ENCODE peak calls at places on chromosomes 2 and 18, in seven cellular contexts. One of them, this sample, is unnamed. For H3K36me3 and H3K27me3, the result is how much of the 10 kb centered on the place peaks cover.

GRCh38 chr2:74261204-74261864 is 62.9 kb downstream of the MTHFD2 start:
- DNase-seq in cardiac muscle cell: peak
- DNase-seq in psoas muscle: no peak
- DNase-seq in heart right ventricle: peak
- DNase-seq in pancreas: peak
- DNase-seq in NT2/D1: peak
- DNase-seq in GM23248: peak
- DNase-seq in this sample: peak

GRCh38 chr18:42412281-42412680 is 457.2 kb downstream of the PIK3C3 start:
- DNase-seq in pancreas: no peak
- DNase-seq in cardiac muscle cell: no peak
- DNase-seq in NT2/D1: no peak
- DNase-seq in GM23248: no peak
- DNase-seq in psoas muscle: no peak
- DNase-seq in heart right ventricle: no peak
- DNase-seq in this sample: no peak

GRCh38 chr18:22628795-22629194 is 211.1 kb upstream of the CTAGE1 start:
- DNase-seq in GM23248: no peak
- DNase-seq in psoas muscle: no peak
- DNase-seq in heart right ventricle: no peak
- DNase-seq in NT2/D1: no peak
- DNase-seq in pancreas: no peak
- DNase-seq in cardiac muscle cell: no peak
- DNase-seq in this sample: no peak

GRCh38 chr2:1550658-1551316 is 137.5 kb downstream of the TPO start:
- DNase-seq in NT2/D1: peak
- DNase-seq in psoas muscle: peak
- DNase-seq in pancreas: peak
- DNase-seq in GM23248: peak
- DNase-seq in heart right ventricle: peak
- DNase-seq in cardiac muscle cell: peak
- DNase-seq in this sample: peak

GRCh38 chr2:105076121-105076520 is 38.3 kb downstream of the MRPS9 start:
- DNase-seq in heart right ventricle: no peak
- DNase-seq in pancreas: no peak
- DNase-seq in cardiac muscle cell: no peak
- DNase-seq in GM23248: no peak
- DNase-seq in psoas muscle: no peak
- DNase-seq in NT2/D1: no peak
- DNase-seq in this sample: no peak

GRCh38 chr2:56671973-56672569 is 488.3 kb downstream of the CCDC85A start:
- DNase-seq in GM23248: peak
- DNase-seq in psoas muscle: peak
- DNase-seq in NT2/D1: no peak
- DNase-seq in pancreas: no peak
- DNase-seq in heart right ventricle: no peak
- DNase-seq in cardiac muscle cell: no peak
- DNase-seq in this sample: no peak

GRCh38 chr18:26482567-26482966 is 65.8 kb downstream of the KCTD1 start:
- DNase-seq in pancreas: no peak
- DNase-seq in heart right ventricle: no peak
- DNase-seq in cardiac muscle cell: no peak
- DNase-seq in GM23248: no peak
- DNase-seq in psoas muscle: no peak
- DNase-seq in NT2/D1: peak
- DNase-seq in this sample: peak

GRCh38 chr2:9138507-9139085 is 68.0 kb upstream of the ASAP2 start:
- DNase-seq in psoas muscle: no peak
- DNase-seq in pancreas: no peak
- DNase-seq in NT2/D1: no peak
- DNase-seq in cardiac muscle cell: peak
- DNase-seq in heart right ventricle: no peak
- DNase-seq in GM23248: no peak
- DNase-seq in this sample: peak

GRCh38 chr2:128628206-128628605 is 309.5 kb upstream of the HS6ST1 start:
- DNase-seq in psoas muscle: no peak
- DNase-seq in cardiac muscle cell: no peak
- DNase-seq in GM23248: no peak
- DNase-seq in NT2/D1: no peak
- DNase-seq in heart right ventricle: no peak
- DNase-seq in pancreas: no peak
- DNase-seq in this sample: no peak

GRCh38 chr2:3759331-3759730 is 56.0 kb downstream of the DCDC2C start:
- DNase-seq in psoas muscle: no peak
- DNase-seq in heart right ventricle: no peak
- DNase-seq in cardiac muscle cell: no peak
- DNase-seq in GM23248: peak
- DNase-seq in pancreas: no peak
- DNase-seq in NT2/D1: no peak
- DNase-seq in this sample: no peak

GRCh38 chr2:147662221-147662620 is 182.6 kb upstream of the ACVR2A start:
- DNase-seq in pancreas: no peak
- DNase-seq in cardiac muscle cell: no peak
- DNase-seq in heart right ventricle: no peak
- DNase-seq in NT2/D1: no peak
- DNase-seq in psoas muscle: no peak
- DNase-seq in GM23248: no peak
- DNase-seq in this sample: no peak

GRCh38 chr2:46161329-46161728 is 135.9 kb upstream of the EPAS1 start:
- DNase-seq in pancreas: no peak
- DNase-seq in NT2/D1: no peak
- DNase-seq in cardiac muscle cell: no peak
- DNase-seq in heart right ventricle: no peak
- DNase-seq in GM23248: no peak
- DNase-seq in psoas muscle: no peak
- DNase-seq in this sample: no peak

GRCh38 chr2:62597323-62597722 is 91.3 kb upstream of the TMEM17 start:
- DNase-seq in pancreas: no peak
- DNase-seq in cardiac muscle cell: no peak
- DNase-seq in GM23248: peak
- DNase-seq in heart right ventricle: no peak
- DNase-seq in psoas muscle: no peak
- DNase-seq in NT2/D1: no peak
- DNase-seq in this sample: no peak

GRCh38 chr2:239337877-239338484 is 62.8 kb downstream of the HDAC4 start:
- DNase-seq in GM23248: no peak
- DNase-seq in heart right ventricle: no peak
- DNase-seq in cardiac muscle cell: no peak
- DNase-seq in pancreas: peak
- DNase-seq in NT2/D1: no peak
- DNase-seq in psoas muscle: no peak
- DNase-seq in this sample: peak

GRCh38 chr2:37676274-37676673 is 4.8 kb upstream of the CDC42EP3 start:
- DNase-seq in psoas muscle: no peak
- DNase-seq in heart right ventricle: no peak
- DNase-seq in cardiac muscle cell: no peak
- DNase-seq in NT2/D1: no peak
- DNase-seq in pancreas: no peak
- DNase-seq in GM23248: peak
- DNase-seq in this sample: peak

GRCh38 chr2:74556831-74557370 is 2.4 kb downstream of the DOK1 start:
- DNase-seq in pancreas: no peak
- DNase-seq in NT2/D1: no peak
- DNase-seq in psoas muscle: no peak
- DNase-seq in heart right ventricle: no peak
- DNase-seq in GM23248: no peak
- DNase-seq in cardiac muscle cell: no peak
- DNase-seq in this sample: no peak

GRCh38 chr2:48946444-48947048 is 191.0 kb upstream of the LHCGR start:
- DNase-seq in psoas muscle: no peak
- DNase-seq in GM23248: peak
- DNase-seq in cardiac muscle cell: peak
- DNase-seq in NT2/D1: peak
- DNase-seq in heart right ventricle: no peak
- DNase-seq in pancreas: peak
- DNase-seq in this sample: peak

GRCh38 chr2:15677141-15677911 is 85.7 kb downstream of the DDX1 start:
- DNase-seq in heart right ventricle: no peak
- DNase-seq in pancreas: no peak
- DNase-seq in NT2/D1: no peak
- DNase-seq in psoas muscle: no peak
- DNase-seq in GM23248: no peak
- DNase-seq in cardiac muscle cell: peak
- DNase-seq in this sample: peak

GRCh38 chr2:197573608-197574007 is 57.7 kb downstream of the MOB4 start:
- DNase-seq in cardiac muscle cell: no peak
- DNase-seq in pancreas: no peak
- DNase-seq in psoas muscle: no peak
- DNase-seq in NT2/D1: no peak
- DNase-seq in heart right ventricle: no peak
- DNase-seq in GM23248: no peak
- DNase-seq in this sample: no peak

GRCh38 chr2:60260646-60261296 is 292.7 kb downstream of the BCL11A start:
- DNase-seq in pancreas: no peak
- DNase-seq in heart right ventricle: peak
- DNase-seq in GM23248: peak
- DNase-seq in NT2/D1: no peak
- DNase-seq in cardiac muscle cell: no peak
- DNase-seq in psoas muscle: no peak
- DNase-seq in this sample: no peak

GRCh38 chr2:102620367-102620766 is 1.0 kb downstream of the SLC9A2 start:
- DNase-seq in psoas muscle: no peak
- DNase-seq in NT2/D1: no peak
- DNase-seq in pancreas: no peak
- DNase-seq in cardiac muscle cell: no peak
- DNase-seq in GM23248: no peak
- DNase-seq in heart right ventricle: no peak
- DNase-seq in this sample: peak

GRCh38 chr18:9898792-9899549 is 13.2 kb downstream of the TXNDC2 start:
- DNase-seq in NT2/D1: no peak
- DNase-seq in GM23248: peak
- DNase-seq in cardiac muscle cell: no peak
- DNase-seq in psoas muscle: no peak
- DNase-seq in heart right ventricle: no peak
- DNase-seq in pancreas: no peak
- DNase-seq in this sample: no peak

GRCh38 chr2:154143105-154143504 is 271.4 kb downstream of the GALNT13 start:
- DNase-seq in heart right ventricle: no peak
- DNase-seq in GM23248: peak
- DNase-seq in pancreas: no peak
- DNase-seq in cardiac muscle cell: no peak
- DNase-seq in NT2/D1: no peak
- DNase-seq in psoas muscle: no peak
- DNase-seq in this sample: no peak

GRCh38 chr2:153152036-153152435 is 326.5 kb downstream of the RPRM start:
- DNase-seq in heart right ventricle: no peak
- DNase-seq in NT2/D1: no peak
- DNase-seq in pancreas: no peak
- DNase-seq in psoas muscle: no peak
- DNase-seq in GM23248: no peak
- DNase-seq in cardiac muscle cell: no peak
- DNase-seq in this sample: no peak

GRCh38 chr2:15747698-15748471 is 156.2 kb downstream of the DDX1 start:
- DNase-seq in GM23248: no peak
- DNase-seq in cardiac muscle cell: peak
- DNase-seq in pancreas: no peak
- DNase-seq in heart right ventricle: no peak
- DNase-seq in psoas muscle: no peak
- DNase-seq in NT2/D1: peak
- DNase-seq in this sample: peak

GRCh38 chr18:29840101-29840500 is 1202.4 kb downstream of the DSC3 start:
- DNase-seq in pancreas: no peak
- DNase-seq in cardiac muscle cell: no peak
- DNase-seq in NT2/D1: no peak
- DNase-seq in GM23248: peak
- DNase-seq in heart right ventricle: no peak
- DNase-seq in psoas muscle: no peak
- DNase-seq in this sample: no peak

GRCh38 chr2:154457291-154457690 is 241.2 kb upstream of the KCNJ3 start:
- DNase-seq in NT2/D1: no peak
- DNase-seq in heart right ventricle: no peak
- DNase-seq in GM23248: no peak
- DNase-seq in psoas muscle: no peak
- DNase-seq in pancreas: no peak
- DNase-seq in cardiac muscle cell: no peak
- DNase-seq in this sample: no peak

DNA sequence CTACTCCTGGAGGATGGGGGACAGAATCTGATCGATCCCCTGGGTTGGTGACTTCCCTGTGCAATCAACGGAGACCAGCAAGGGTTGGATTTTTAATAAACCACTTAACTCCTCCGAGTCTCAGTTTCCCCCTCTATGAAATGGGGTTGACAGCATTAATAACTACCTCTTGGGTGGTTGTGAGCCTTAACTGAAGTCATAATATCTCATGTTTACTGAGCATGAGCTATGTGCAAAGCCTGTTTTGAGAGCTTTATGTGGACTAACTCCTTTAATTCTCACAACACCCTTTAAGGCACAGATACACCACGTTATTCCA is 844 bp downstream of the PROC start:
- DNase-seq in NT2/D1: no peak
- DNase-seq in GM23248: no peak
- DNase-seq in psoas muscle: no peak
- DNase-seq in heart right ventricle: no peak
- DNase-seq in cardiac muscle cell: no peak
- DNase-seq in pancreas: no peak
- DNase-seq in this sample: no peak
- H3K4me3 ChIP-seq in NT2/D1: no peak
- H3K4me3 ChIP-seq in GM23248: no peak
- H3K4me3 ChIP-seq in psoas muscle: no peak
- H3K4me3 ChIP-seq in heart right ventricle: no peak
- H3K4me3 ChIP-seq in cardiac muscle cell: no peak
- H3K4me3 ChIP-seq in pancreas: no peak
- H3K4me3 ChIP-seq in this sample: no peak

GRCh38 chr2:200862532-200863000 is 1.9 kb downstream of the CLK1 start:
- DNase-seq in heart right ventricle: no peak
- DNase-seq in psoas muscle: no peak
- DNase-seq in NT2/D1: no peak
- DNase-seq in cardiac muscle cell: peak
- DNase-seq in GM23248: peak
- DNase-seq in pancreas: peak
- DNase-seq in this sample: peak
- H3K36me3 ChIP-seq in heart right ventricle: under half
- H3K36me3 ChIP-seq in psoas muscle: under half
- H3K36me3 ChIP-seq in NT2/D1: under half
- H3K36me3 ChIP-seq in cardiac muscle cell: under half
- H3K36me3 ChIP-seq in GM23248: under half
- H3K36me3 ChIP-seq in pancreas: under half
- H3K36me3 ChIP-seq in this sample: under half

DNA sequence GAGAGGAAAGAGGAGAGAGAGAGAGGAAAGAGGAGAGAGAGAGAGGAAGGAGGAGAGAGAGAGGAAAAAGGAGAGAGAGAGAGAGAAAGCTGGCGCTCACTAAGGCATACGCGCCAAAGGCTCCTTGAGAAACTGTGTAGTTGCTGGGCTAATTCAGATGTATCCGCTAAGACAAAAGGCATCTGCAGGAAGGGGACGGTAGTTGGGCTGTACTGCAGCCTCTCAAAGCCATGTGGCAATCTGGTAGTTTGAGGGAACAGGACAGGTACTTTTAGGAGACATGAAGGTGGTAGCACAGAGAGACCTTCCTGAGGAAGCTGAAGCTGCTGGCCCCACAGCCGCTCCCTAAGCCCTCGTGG is 31.6 kb downstream of the THNSL2 start:
- DNase-seq in pancreas: no peak
- DNase-seq in psoas muscle: no peak
- DNase-seq in cardiac muscle cell: no peak
- DNase-seq in GM23248: no peak
- DNase-seq in NT2/D1: no peak
- DNase-seq in heart right ventricle: no peak
- DNase-seq in this sample: no peak
- H3K27me3 ChIP-seq in pancreas: under half
- H3K27me3 ChIP-seq in psoas muscle: under half
- H3K27me3 ChIP-seq in cardiac muscle cell: under half
- H3K27me3 ChIP-seq in GM23248: under half
- H3K27me3 ChIP-seq in NT2/D1: under half
- H3K27me3 ChIP-seq in heart right ventricle: under half
- H3K27me3 ChIP-seq in this sample: under half

GRCh38 chr2:65231892-65232477 is 4.4 kb downstream of the ACTR2 start:
- DNase-seq in NT2/D1: no peak
- DNase-seq in GM23248: peak
- DNase-seq in pancreas: no peak
- DNase-seq in heart right ventricle: no peak
- DNase-seq in cardiac muscle cell: no peak
- DNase-seq in psoas muscle: no peak
- DNase-seq in this sample: no peak
- H3K4me3 ChIP-seq in NT2/D1: no peak
- H3K4me3 ChIP-seq in GM23248: peak
- H3K4me3 ChIP-seq in pancreas: no peak
- H3K4me3 ChIP-seq in heart right ventricle: no peak
- H3K4me3 ChIP-seq in cardiac muscle cell: no peak
- H3K4me3 ChIP-seq in psoas muscle: no peak
- H3K4me3 ChIP-seq in this sample: no peak